ENCODE peak calls at places on chromosomes 2 and 18, in six cellular contexts. One of them, this sample, is unnamed. For H3K4me1 and H3K9me3, the result is how much of the 10 kb centered on the place peaks cover.

GRCh38 chr2:47602996-47603395 is 179.9 kb upstream of the MSH6 start:
- DNase-seq in endodermal cell: no peak
- DNase-seq in fibroblast of lung: peak
- DNase-seq in CD8-positive, alpha-beta T cell: no peak
- DNase-seq in cardiac muscle cell: peak
- DNase-seq in iPS DF 6.9: no peak
- DNase-seq in this sample: no peak

GRCh38 chr2:26235089-26235488 is 9.3 kb downstream of the HADHA start:
- DNase-seq in cardiac muscle cell: peak
- DNase-seq in iPS DF 6.9: no peak
- DNase-seq in fibroblast of lung: no peak
- DNase-seq in endodermal cell: no peak
- DNase-seq in CD8-positive, alpha-beta T cell: no peak
- DNase-seq in this sample: peak

GRCh38 chr2:215607790-215608189 is 171.9 kb upstream of the FN1 start:
- DNase-seq in CD8-positive, alpha-beta T cell: no peak
- DNase-seq in cardiac muscle cell: peak
- DNase-seq in iPS DF 6.9: no peak
- DNase-seq in endodermal cell: no peak
- DNase-seq in fibroblast of lung: peak
- DNase-seq in this sample: no peak

GRCh38 chr2:154537845-154538244 is 160.7 kb upstream of the KCNJ3 start:
- DNase-seq in CD8-positive, alpha-beta T cell: no peak
- DNase-seq in fibroblast of lung: no peak
- DNase-seq in iPS DF 6.9: no peak
- DNase-seq in cardiac muscle cell: no peak
- DNase-seq in endodermal cell: no peak
- DNase-seq in this sample: no peak

GRCh38 chr2:237154894-237155851 is 69.5 kb downstream of the COPS8 start:
- DNase-seq in CD8-positive, alpha-beta T cell: no peak
- DNase-seq in endodermal cell: no peak
- DNase-seq in iPS DF 6.9: no peak
- DNase-seq in cardiac muscle cell: no peak
- DNase-seq in fibroblast of lung: no peak
- DNase-seq in this sample: no peak

GRCh38 chr2:138922973-138923563 is 142.9 kb upstream of the NXPH2 start:
- DNase-seq in cardiac muscle cell: peak
- DNase-seq in iPS DF 6.9: no peak
- DNase-seq in CD8-positive, alpha-beta T cell: no peak
- DNase-seq in fibroblast of lung: peak
- DNase-seq in endodermal cell: no peak
- DNase-seq in this sample: no peak

GRCh38 chr2:48600204-48600813 is 17.3 kb upstream of the GTF2A1L start:
- DNase-seq in endodermal cell: no peak
- DNase-seq in fibroblast of lung: peak
- DNase-seq in CD8-positive, alpha-beta T cell: no peak
- DNase-seq in iPS DF 6.9: no peak
- DNase-seq in cardiac muscle cell: peak
- DNase-seq in this sample: peak

GRCh38 chr2:201837824-201838340 is 31.5 kb downstream of the CDK15 start:
- DNase-seq in iPS DF 6.9: no peak
- DNase-seq in cardiac muscle cell: no peak
- DNase-seq in CD8-positive, alpha-beta T cell: no peak
- DNase-seq in endodermal cell: no peak
- DNase-seq in fibroblast of lung: no peak
- DNase-seq in this sample: no peak

GRCh38 chr2:48515588-48515987 is 14.4 kb upstream of the STON1 start:
- DNase-seq in iPS DF 6.9: no peak
- DNase-seq in endodermal cell: no peak
- DNase-seq in CD8-positive, alpha-beta T cell: no peak
- DNase-seq in fibroblast of lung: no peak
- DNase-seq in cardiac muscle cell: no peak
- DNase-seq in this sample: no peak

GRCh38 chr2:55168221-55169154 is 63.6 kb downstream of the CLHC1 start:
- DNase-seq in fibroblast of lung: peak
- DNase-seq in endodermal cell: no peak
- DNase-seq in cardiac muscle cell: peak
- DNase-seq in CD8-positive, alpha-beta T cell: no peak
- DNase-seq in iPS DF 6.9: peak
- DNase-seq in this sample: peak

GRCh38 chr2:121748202-121748601 is 7.2 kb upstream of the TSN start:
- DNase-seq in cardiac muscle cell: peak
- DNase-seq in CD8-positive, alpha-beta T cell: no peak
- DNase-seq in fibroblast of lung: peak
- DNase-seq in iPS DF 6.9: no peak
- DNase-seq in endodermal cell: peak
- DNase-seq in this sample: no peak

GRCh38 chr2:183665403-183665802 is 541.2 kb downstream of the NUP35 start:
- DNase-seq in cardiac muscle cell: no peak
- DNase-seq in endodermal cell: no peak
- DNase-seq in CD8-positive, alpha-beta T cell: no peak
- DNase-seq in iPS DF 6.9: no peak
- DNase-seq in fibroblast of lung: peak
- DNase-seq in this sample: no peak

GRCh38 chr2:34242741-34243123 is 643.6 kb upstream of the FAM98A start:
- DNase-seq in fibroblast of lung: no peak
- DNase-seq in cardiac muscle cell: no peak
- DNase-seq in CD8-positive, alpha-beta T cell: no peak
- DNase-seq in iPS DF 6.9: no peak
- DNase-seq in endodermal cell: no peak
- DNase-seq in this sample: no peak

GRCh38 chr18:63180971-63181376 is 138.6 kb downstream of the BCL2 start:
- DNase-seq in CD8-positive, alpha-beta T cell: no peak
- DNase-seq in fibroblast of lung: no peak
- DNase-seq in endodermal cell: no peak
- DNase-seq in cardiac muscle cell: no peak
- DNase-seq in iPS DF 6.9: no peak
- DNase-seq in this sample: no peak

GRCh38 chr2:38109732-38110181 is 33.8 kb upstream of the CYP1B1 start:
- DNase-seq in iPS DF 6.9: no peak
- DNase-seq in endodermal cell: no peak
- DNase-seq in cardiac muscle cell: no peak
- DNase-seq in fibroblast of lung: peak
- DNase-seq in CD8-positive, alpha-beta T cell: no peak
- DNase-seq in this sample: no peak

GRCh38 chr2:133972786-133973185 is 281.1 kb upstream of the MGAT5 start:
- DNase-seq in CD8-positive, alpha-beta T cell: no peak
- DNase-seq in endodermal cell: peak
- DNase-seq in fibroblast of lung: peak
- DNase-seq in iPS DF 6.9: no peak
- DNase-seq in cardiac muscle cell: peak
- DNase-seq in this sample: no peak

GRCh38 chr2:234031207-234031606 is 19.3 kb upstream of the SPP2 start:
- DNase-seq in endodermal cell: no peak
- DNase-seq in iPS DF 6.9: no peak
- DNase-seq in CD8-positive, alpha-beta T cell: no peak
- DNase-seq in fibroblast of lung: peak
- DNase-seq in cardiac muscle cell: no peak
- DNase-seq in this sample: no peak

GRCh38 chr2:102726128-102727087 is 35.4 kb upstream of the TMEM182 start:
- DNase-seq in iPS DF 6.9: no peak
- DNase-seq in CD8-positive, alpha-beta T cell: no peak
- DNase-seq in endodermal cell: no peak
- DNase-seq in fibroblast of lung: no peak
- DNase-seq in cardiac muscle cell: no peak
- DNase-seq in this sample: no peak

GRCh38 chr2:128449226-128450061 is 130.8 kb upstream of the HS6ST1 start:
- DNase-seq in iPS DF 6.9: no peak
- DNase-seq in CD8-positive, alpha-beta T cell: no peak
- DNase-seq in cardiac muscle cell: no peak
- DNase-seq in fibroblast of lung: no peak
- DNase-seq in endodermal cell: peak
- DNase-seq in this sample: no peak

GRCh38 chr2:219918929-219919328 is 291.5 kb downstream of the SLC4A3 start:
- DNase-seq in endodermal cell: no peak
- DNase-seq in cardiac muscle cell: no peak
- DNase-seq in iPS DF 6.9: no peak
- DNase-seq in CD8-positive, alpha-beta T cell: no peak
- DNase-seq in fibroblast of lung: no peak
- DNase-seq in this sample: no peak

GRCh38 chr2:70888925-70889715 is 46.6 kb upstream of the ATP6V1B1 start:
- DNase-seq in endodermal cell: peak
- DNase-seq in fibroblast of lung: no peak
- DNase-seq in iPS DF 6.9: no peak
- DNase-seq in cardiac muscle cell: peak
- DNase-seq in CD8-positive, alpha-beta T cell: no peak
- DNase-seq in this sample: no peak

GRCh38 chr2:240999001-240999791 is 778 bp downstream of the SNED1 start:
- DNase-seq in endodermal cell: peak
- DNase-seq in CD8-positive, alpha-beta T cell: no peak
- DNase-seq in iPS DF 6.9: no peak
- DNase-seq in fibroblast of lung: peak
- DNase-seq in cardiac muscle cell: no peak
- DNase-seq in this sample: no peak

GRCh38 chr2:84757648-84758047 is 123.2 kb downstream of the TRABD2A start:
- DNase-seq in endodermal cell: no peak
- DNase-seq in cardiac muscle cell: no peak
- DNase-seq in iPS DF 6.9: no peak
- DNase-seq in CD8-positive, alpha-beta T cell: no peak
- DNase-seq in fibroblast of lung: no peak
- DNase-seq in this sample: no peak

GRCh38 chr2:235048549-235048948 is 96.7 kb downstream of the SH3BP4 start:
- DNase-seq in cardiac muscle cell: no peak
- DNase-seq in iPS DF 6.9: no peak
- DNase-seq in CD8-positive, alpha-beta T cell: no peak
- DNase-seq in endodermal cell: peak
- DNase-seq in fibroblast of lung: no peak
- DNase-seq in this sample: no peak

GRCh38 chr18:12606592-12607315 is 51.2 kb downstream of the SPIRE1 start:
- DNase-seq in cardiac muscle cell: peak
- DNase-seq in fibroblast of lung: peak
- DNase-seq in iPS DF 6.9: no peak
- DNase-seq in endodermal cell: no peak
- DNase-seq in CD8-positive, alpha-beta T cell: no peak
- DNase-seq in this sample: no peak

GRCh38 chr2:101616411-101616810 is 81.1 kb upstream of the MAP4K4 start:
- DNase-seq in endodermal cell: no peak
- DNase-seq in cardiac muscle cell: peak
- DNase-seq in fibroblast of lung: peak
- DNase-seq in CD8-positive, alpha-beta T cell: no peak
- DNase-seq in iPS DF 6.9: no peak
- DNase-seq in this sample: no peak

GRCh38 chr2:16615687-16616615 is 49.7 kb downstream of the CYRIA start:
- DNase-seq in iPS DF 6.9: no peak
- DNase-seq in fibroblast of lung: no peak
- DNase-seq in endodermal cell: peak
- DNase-seq in CD8-positive, alpha-beta T cell: no peak
- DNase-seq in cardiac muscle cell: no peak
- DNase-seq in this sample: no peak
- H3K4me1 ChIP-seq in iPS DF 6.9: under half
- H3K4me1 ChIP-seq in fibroblast of lung: under half
- H3K4me1 ChIP-seq in endodermal cell: under half
- H3K4me1 ChIP-seq in CD8-positive, alpha-beta T cell: under half
- H3K4me1 ChIP-seq in cardiac muscle cell: under half
- H3K4me1 ChIP-seq in this sample: under half

DNA sequence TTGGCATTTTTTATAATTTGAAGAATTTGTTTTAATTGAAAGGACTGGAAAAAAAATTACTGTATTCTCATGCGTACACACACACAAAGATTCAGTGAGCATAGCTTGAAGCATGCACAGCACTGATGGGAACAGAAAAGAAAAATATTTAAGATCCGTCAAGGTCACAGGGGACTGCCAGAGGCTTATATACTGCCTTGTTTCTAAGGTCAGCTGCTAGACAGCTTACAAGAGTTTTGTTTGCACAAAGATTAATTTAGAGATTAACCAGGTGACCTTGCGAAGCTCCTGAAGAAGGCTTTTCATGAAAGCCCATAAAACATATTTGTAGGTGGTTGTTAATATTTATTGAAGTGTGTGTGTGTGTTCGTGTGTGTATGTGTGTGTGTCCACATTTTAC is 396.3 kb downstream of the TRIB2 start:
- DNase-seq in CD8-positive, alpha-beta T cell: no peak
- DNase-seq in fibroblast of lung: no peak
- DNase-seq in cardiac muscle cell: no peak
- DNase-seq in endodermal cell: no peak
- DNase-seq in iPS DF 6.9: no peak
- DNase-seq in this sample: no peak
- H3K9me3 ChIP-seq in CD8-positive, alpha-beta T cell: under half
- H3K9me3 ChIP-seq in fibroblast of lung: under half
- H3K9me3 ChIP-seq in cardiac muscle cell: under half
- H3K9me3 ChIP-seq in endodermal cell: half or more
- H3K9me3 ChIP-seq in iPS DF 6.9: under half
- H3K9me3 ChIP-seq in this sample: under half

DNA sequence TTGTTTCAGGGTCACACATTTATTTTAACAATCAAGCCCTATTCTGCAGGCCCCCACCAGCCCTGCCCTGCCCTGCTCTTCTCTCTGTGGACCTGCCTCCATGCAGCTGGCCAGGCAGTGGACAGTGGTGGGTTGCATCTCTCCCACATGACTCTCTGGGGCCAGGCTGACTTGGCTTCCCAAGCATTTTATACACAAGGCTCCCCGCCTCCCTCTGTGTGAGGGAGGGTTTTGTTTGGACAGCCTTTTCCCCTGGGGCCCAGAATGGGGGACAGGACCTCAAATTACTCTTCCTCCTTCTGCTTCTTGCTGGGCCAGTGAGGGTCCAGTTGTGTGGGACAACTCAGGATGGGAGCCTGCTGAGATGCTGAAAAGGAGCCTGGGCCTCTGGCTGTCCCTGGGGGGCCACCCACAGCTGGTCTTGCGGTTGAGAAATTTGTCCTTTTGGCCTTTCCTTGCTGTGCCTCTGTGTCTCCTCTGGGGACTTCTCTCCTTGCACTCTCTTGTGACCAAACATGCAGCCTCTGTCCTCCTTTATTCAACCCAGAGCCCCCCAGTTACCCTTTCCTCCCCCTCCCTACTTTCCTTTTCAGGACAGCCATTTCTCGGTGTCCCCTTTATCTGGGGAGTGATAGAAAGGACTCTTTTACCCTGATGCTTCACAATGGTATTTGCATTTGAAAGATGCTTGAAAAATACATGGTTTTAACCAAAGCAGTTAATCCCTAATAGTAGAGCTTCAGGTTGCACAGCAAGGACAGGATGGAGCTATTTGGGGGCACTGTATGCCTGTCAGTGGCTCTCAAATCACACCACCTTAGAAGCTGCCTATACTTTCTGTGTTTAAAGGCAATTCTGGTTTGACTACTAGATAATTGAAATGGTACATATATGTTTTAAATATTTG is 151.1 kb downstream of the FHOD3 start:
- DNase-seq in fibroblast of lung: no peak
- DNase-seq in endodermal cell: no peak
- DNase-seq in cardiac muscle cell: no peak
- DNase-seq in CD8-positive, alpha-beta T cell: no peak
- DNase-seq in iPS DF 6.9: no peak
- DNase-seq in this sample: no peak
- H3K4me1 ChIP-seq in fibroblast of lung: under half
- H3K4me1 ChIP-seq in endodermal cell: under half
- H3K4me1 ChIP-seq in cardiac muscle cell: half or more
- H3K4me1 ChIP-seq in CD8-positive, alpha-beta T cell: under half
- H3K4me1 ChIP-seq in iPS DF 6.9: under half
- H3K4me1 ChIP-seq in this sample: under half

DNA sequence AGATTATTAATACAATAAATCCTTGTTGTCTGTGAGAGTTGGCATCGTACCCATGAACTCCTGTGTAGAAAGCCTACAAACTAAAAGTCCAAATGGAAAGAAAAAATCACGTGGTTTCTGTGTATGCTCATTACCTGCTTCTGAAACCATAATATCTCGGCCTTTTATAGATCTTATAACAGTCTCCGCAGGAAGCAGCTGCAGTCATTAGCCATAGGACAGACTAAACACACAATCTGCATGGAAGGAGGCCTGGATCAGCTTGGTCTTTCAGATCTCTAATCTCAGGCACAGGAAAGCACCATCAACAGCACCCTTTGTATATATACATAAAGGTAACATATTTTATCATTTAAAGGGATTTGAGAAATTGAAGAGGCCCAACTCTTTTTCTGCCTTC is 508.9 kb upstream of the TCF4 start:
- DNase-seq in fibroblast of lung: no peak
- DNase-seq in endodermal cell: no peak
- DNase-seq in iPS DF 6.9: no peak
- DNase-seq in CD8-positive, alpha-beta T cell: no peak
- DNase-seq in cardiac muscle cell: no peak
- DNase-seq in this sample: no peak
- H3K9me3 ChIP-seq in fibroblast of lung: under half
- H3K9me3 ChIP-seq in endodermal cell: under half
- H3K9me3 ChIP-seq in iPS DF 6.9: under half
- H3K9me3 ChIP-seq in CD8-positive, alpha-beta T cell: under half
- H3K9me3 ChIP-seq in cardiac muscle cell: under half
- H3K9me3 ChIP-seq in this sample: under half